ENCODE peak calls at places on chromosomes 1 and 21, in six cellular contexts. D is AG04449; Z is stimulated activated CD4-positive, alpha-beta T cell treated with anti-CD3 and anti-CD28 coated beads, Interleukin-15, amount 100 ng/mL, for 48 hours; B is fibroblast of pulmonary artery; A is T-helper 17 cell; P is GM13976. K is an unnamed sample.

GRCh38 chr1:201149400-201149799 is 4.9 kb downstream of the TMEM9 start:
- DNase-seq in D (no peak), Z (no peak), B (peak), A (no peak), P (peak), K (peak)

GRCh38 chr1:222331340-222331739 is 216.6 kb downstream of the HHIPL2 start:
- DNase-seq in D (peak), Z (no peak), B (peak), A (no peak), P (no peak), K (no peak)

GRCh38 chr1:234601217-234602017 is 8.6 kb downstream of the IRF2BP2 start:
- DNase-seq in D (no peak), Z (no peak), B (peak), A (peak), P (peak), K (peak)

GRCh38 chr1:1170215-1170890 is 3.3 kb upstream of the TTLL10 start:
- DNase-seq in D (no peak), Z (no peak), B (no peak), A (no peak), P (no peak), K (no peak)

GRCh38 chr1:180773210-180773865 is 139.4 kb upstream of the KIAA1614 start:
- DNase-seq in D (no peak), Z (no peak), B (peak), A (no peak), P (no peak), K (peak)

GRCh38 chr1:228285661-228286504 is 78.0 kb downstream of the OBSCN start:
- DNase-seq in D (no peak), Z (no peak), B (no peak), A (no peak), P (peak), K (no peak)

GRCh38 chr21:45957986-45958610 is 23.5 kb upstream of the COL6A1 start:
- DNase-seq in D (no peak), Z (no peak), B (peak), A (no peak), P (no peak), K (no peak)

GRCh38 chr1:223770621-223771315 is 58.4 kb downstream of the CAPN2 start:
- DNase-seq in D (no peak), Z (no peak), B (no peak), A (no peak), P (no peak), K (peak)

GRCh38 chr1:79005945-79006344 is 585 bp downstream of the ADGRL4 start:
- DNase-seq in D (no peak), Z (no peak), B (peak), A (no peak), P (no peak), K (peak)

GRCh38 chr1:2941040-2941439 is 80.2 kb upstream of the ACTRT2 start:
- DNase-seq in D (no peak), Z (no peak), B (no peak), A (no peak), P (no peak), K (no peak)

GRCh38 chr1:226441629-226442028 is 33.7 kb upstream of the PARP1 start:
- DNase-seq in D (no peak), Z (no peak), B (no peak), A (no peak), P (no peak), K (no peak)

GRCh38 chr1:15260418-15261154 is 13.6 kb downstream of the FHAD1 start:
- DNase-seq in D (no peak), Z (no peak), B (peak), A (no peak), P (no peak), K (peak)

GRCh38 chr1:99818063-99818699 is 32.0 kb upstream of the AGL start:
- DNase-seq in D (no peak), Z (no peak), B (peak), A (no peak), P (no peak), K (no peak)

GRCh38 chr1:98201640-98202039 is 280.8 kb upstream of the DPYD start:
- DNase-seq in D (peak), Z (no peak), B (peak), A (no peak), P (no peak), K (no peak)

GRCh38 chr1:179709841-179710329 is 33.2 kb upstream of the FAM163A start:
- DNase-seq in D (peak), Z (no peak), B (peak), A (peak), P (no peak), K (peak)

GRCh38 chr1:108556079-108556478 is 3.8 kb upstream of the EEIG2 start:
- DNase-seq in D (no peak), Z (no peak), B (no peak), A (no peak), P (no peak), K (no peak)

GRCh38 chr21:34074283-34075098 is 1.1 kb downstream of the MRPS6 start:
- DNase-seq in D (no peak), Z (no peak), B (peak), A (no peak), P (no peak), K (peak)

GRCh38 chr1:35222322-35223108 is 29.6 kb upstream of the SFPQ start:
- DNase-seq in D (peak), Z (no peak), B (peak), A (no peak), P (no peak), K (no peak)

GRCh38 chr1:60055336-60055735 is 18.2 kb downstream of the C1orf87 start:
- DNase-seq in D (no peak), Z (no peak), B (no peak), A (no peak), P (no peak), K (no peak)

K was measured in dermis blood vessel endothelial cell.